ENCODE peak calls at places on chromosomes 16 and 17, in six cellular contexts. G, I, M, D, S and Q are unnamed samples.

GRCh38 chr17:10069301-10069700 is 129.1 kb downstream of the GAS7 start:
- DNase-seq in G (peak), I (no peak), M (no peak), D (peak), S (no peak), Q (no peak)

GRCh38 chr17:35849469-35850348 is 19.0 kb downstream of the HEATR9 start:
- DNase-seq in G (no peak), I (peak), M (no peak), D (peak), S (peak), Q (no peak)

GRCh38 chr17:72706396-72706981 is 386.0 kb downstream of the SLC39A11 start:
- DNase-seq in G (no peak), I (no peak), M (no peak), D (no peak), S (no peak), Q (no peak)

GRCh38 chr16:80391095-80391494 is 149.7 kb upstream of the DYNLRB2 start:
- DNase-seq in G (no peak), I (no peak), M (no peak), D (no peak), S (no peak), Q (no peak)

GRCh38 chr17:22266231-22266630 is 573.9 kb downstream of the KCNJ18 start:
- DNase-seq in G (no peak), I (no peak), M (no peak), D (no peak), S (no peak), Q (no peak)

GRCh38 chr16:87076950-87077749 is 240.0 kb downstream of the C16orf95 start:
- DNase-seq in G (no peak), I (peak), M (peak), D (no peak), S (peak), Q (peak)

GRCh38 chr17:80468222-80468621 is 8.2 kb downstream of the NPTX1 start:
- DNase-seq in G (no peak), I (no peak), M (no peak), D (no peak), S (no peak), Q (no peak)

GRCh38 chr17:3681565-3681964 is 13.0 kb downstream of the EMC6 start:
- DNase-seq in G (no peak), I (no peak), M (no peak), D (no peak), S (no peak), Q (no peak)

GRCh38 chr17:53319947-53320346 is 502.8 kb upstream of the KIF2B start:
- DNase-seq in G (no peak), I (no peak), M (no peak), D (no peak), S (no peak), Q (no peak)

GRCh38 chr16:11111891-11112634 is 143.9 kb downstream of the SOCS1 start:
- DNase-seq in G (no peak), I (no peak), M (no peak), D (no peak), S (no peak), Q (no peak)

GRCh38 chr16:54487933-54488332 is 201.3 kb upstream of the IRX3 start:
- DNase-seq in G (no peak), I (no peak), M (no peak), D (no peak), S (no peak), Q (no peak)

GRCh38 chr17:79923974-79924638 is 84.9 kb upstream of the CBX4 start:
- DNase-seq in G (no peak), I (peak), M (no peak), D (no peak), S (peak), Q (peak)

GRCh38 chr17:66525338-66525737 is 222.9 kb downstream of the PRKCA start:
- DNase-seq in G (no peak), I (no peak), M (no peak), D (peak), S (no peak), Q (no peak)

GRCh38 chr16:17238285-17239028 is 232.3 kb downstream of the XYLT1 start:
- DNase-seq in G (no peak), I (no peak), M (no peak), D (no peak), S (no peak), Q (no peak)

GRCh38 chr16:56771558-56772279 is 41.8 kb downstream of the NUP93 start:
- DNase-seq in G (no peak), I (no peak), M (no peak), D (no peak), S (no peak), Q (no peak)

GRCh38 chr17:40377832-40378231 is 13.3 kb upstream of the GJD3 start:
- DNase-seq in G (no peak), I (no peak), M (no peak), D (no peak), S (no peak), Q (no peak)

GRCh38 chr16:51924744-51925143 is 622.2 kb downstream of the TOX3 start:
- DNase-seq in G (no peak), I (no peak), M (no peak), D (no peak), S (no peak), Q (no peak)

GRCh38 chr17:27354491-27355081 is 60.7 kb downstream of the WSB1 start:
- DNase-seq in G (no peak), I (no peak), M (no peak), D (no peak), S (peak), Q (no peak)

GRCh38 chr16:30731411-30731810 is 16.8 kb upstream of the PHKG2 start:
- DNase-seq in G (no peak), I (no peak), M (no peak), D (no peak), S (no peak), Q (no peak)

GRCh38 chr16:88381820-88382451 is 823 bp upstream of the ZNF469 start:
- DNase-seq in G (no peak), I (no peak), M (peak), D (no peak), S (no peak), Q (no peak)

GRCh38 chr16:90019201-90019542 is at the start of gene DBNDD1:
- DNase-seq in G (no peak), I (no peak), M (no peak), D (no peak), S (no peak), Q (no peak)

GRCh38 chr17:78748048-78748729 is 33.9 kb downstream of the CYTH1 start:
- DNase-seq in G (no peak), I (peak), M (no peak), D (no peak), S (peak), Q (no peak)
- H3K4me3 ChIP-seq in G (no peak), I (no peak), M (no peak), D (no peak), S (peak), Q (peak)

DNA sequence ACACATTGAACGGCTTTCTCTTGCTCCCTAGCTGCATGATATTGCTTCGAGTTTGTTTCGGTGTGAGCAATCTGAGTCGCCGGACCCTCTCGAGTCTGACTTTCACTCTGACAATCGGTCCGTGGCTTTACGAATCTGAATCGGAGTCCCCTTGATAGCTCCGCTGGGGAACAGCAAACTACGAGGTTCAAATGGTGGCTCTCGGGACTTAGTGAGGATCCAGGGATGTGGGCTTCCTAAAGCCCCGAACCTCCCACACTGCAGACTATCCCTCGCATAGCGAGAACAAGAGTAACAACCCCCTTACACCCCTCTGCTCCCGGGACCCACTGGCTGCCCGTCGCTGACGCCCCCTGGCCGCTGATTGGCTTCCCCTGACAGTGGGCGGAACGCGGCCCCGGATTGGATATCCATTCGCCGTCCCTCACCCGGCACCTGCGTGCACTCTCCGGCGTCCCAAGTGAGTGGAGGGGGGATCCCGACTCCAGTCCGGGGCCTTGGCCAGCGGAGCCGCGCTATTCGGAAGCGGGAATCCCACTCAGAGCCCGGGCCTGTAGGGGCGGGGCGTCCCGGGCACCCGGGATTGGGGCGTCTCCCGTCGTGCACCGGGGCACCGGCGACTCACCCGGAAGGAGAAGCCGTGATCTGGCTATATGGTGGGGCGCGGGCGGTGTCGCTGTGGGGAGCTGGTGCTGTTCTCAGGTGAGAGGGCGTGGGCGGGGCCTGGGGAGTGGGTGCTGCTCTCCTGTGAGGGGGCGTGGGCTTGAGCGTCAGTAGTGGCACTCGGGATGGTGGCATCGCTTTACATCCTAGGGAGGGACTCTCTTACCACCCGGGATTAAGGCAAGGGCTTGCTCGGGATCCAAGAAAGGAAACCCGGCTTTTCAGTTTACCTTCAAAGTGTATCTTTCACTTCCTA is at the start of gene SNX11:
- DNase-seq in G (peak), I (peak), M (peak), D (peak), S (peak), Q (peak)
- TF ChIP-seq POLR2A in G (peak), I (peak), M (peak), D (peak), S (peak), Q (peak)

DNA sequence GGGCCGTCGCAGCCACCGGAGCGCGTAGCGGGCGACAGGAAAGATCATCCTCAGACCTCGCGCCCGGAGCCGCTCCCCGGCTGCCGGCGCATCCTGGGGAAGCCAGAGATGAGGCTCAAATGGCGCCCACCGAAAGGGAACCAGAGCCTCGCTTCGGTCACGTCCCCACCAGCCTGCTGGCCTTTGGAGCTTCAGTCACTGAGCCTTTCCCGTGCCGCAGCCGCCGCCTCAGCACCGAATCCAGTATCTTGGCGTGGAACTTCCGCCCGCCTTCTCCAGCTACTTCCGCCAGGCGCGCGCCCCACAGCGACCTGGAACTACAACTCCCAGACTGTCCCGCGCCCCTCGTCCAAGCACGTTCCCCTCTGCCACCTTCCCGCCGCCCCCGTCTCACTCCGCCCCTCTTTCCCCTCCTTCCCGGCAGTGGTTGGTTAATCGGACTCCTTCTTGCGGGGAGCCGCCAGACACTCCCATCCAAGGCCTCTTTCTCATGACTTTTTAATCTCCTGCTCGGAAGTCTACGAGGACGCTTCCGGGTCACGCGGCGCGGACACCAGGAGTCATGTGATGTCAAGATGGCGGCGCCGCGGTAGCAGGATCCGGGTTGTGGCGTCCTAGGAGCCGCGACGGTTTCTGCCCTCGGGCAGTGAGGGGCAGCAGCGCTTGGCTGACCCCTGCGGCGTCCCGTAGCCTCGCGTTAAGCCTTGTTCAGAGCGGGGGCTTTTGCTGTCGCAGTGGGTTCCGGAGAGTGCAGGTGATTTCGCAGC is at the start of the genes SMCR8 and TOP3A:
- DNase-seq in G (peak), I (peak), M (peak), D (peak), S (peak), Q (peak)
- TF ChIP-seq CTCF in G (no peak), I (peak), M (no peak), D (peak), S (no peak), Q (no peak)

GRCh38 chr17:12977008-12977751 is 40.6 kb downstream of the ELAC2 start:
- DNase-seq in G (no peak), I (no peak), M (no peak), D (no peak), S (no peak), Q (no peak)

GRCh38 chr17:12974319-12974661 is 43.5 kb downstream of the ELAC2 start:
- DNase-seq in G (peak), I (no peak), M (no peak), D (no peak), S (no peak), Q (no peak)

GRCh38 chr17:12967962-12968361 is 49.9 kb downstream of the ELAC2 start:
- DNase-seq in G (no peak), I (no peak), M (no peak), D (no peak), S (no peak), Q (no peak)

GRCh38 chr17:12979255-12979654 is 38.6 kb downstream of the ELAC2 start:
- DNase-seq in G (no peak), I (no peak), M (no peak), D (no peak), S (no peak), Q (no peak)

DNA sequence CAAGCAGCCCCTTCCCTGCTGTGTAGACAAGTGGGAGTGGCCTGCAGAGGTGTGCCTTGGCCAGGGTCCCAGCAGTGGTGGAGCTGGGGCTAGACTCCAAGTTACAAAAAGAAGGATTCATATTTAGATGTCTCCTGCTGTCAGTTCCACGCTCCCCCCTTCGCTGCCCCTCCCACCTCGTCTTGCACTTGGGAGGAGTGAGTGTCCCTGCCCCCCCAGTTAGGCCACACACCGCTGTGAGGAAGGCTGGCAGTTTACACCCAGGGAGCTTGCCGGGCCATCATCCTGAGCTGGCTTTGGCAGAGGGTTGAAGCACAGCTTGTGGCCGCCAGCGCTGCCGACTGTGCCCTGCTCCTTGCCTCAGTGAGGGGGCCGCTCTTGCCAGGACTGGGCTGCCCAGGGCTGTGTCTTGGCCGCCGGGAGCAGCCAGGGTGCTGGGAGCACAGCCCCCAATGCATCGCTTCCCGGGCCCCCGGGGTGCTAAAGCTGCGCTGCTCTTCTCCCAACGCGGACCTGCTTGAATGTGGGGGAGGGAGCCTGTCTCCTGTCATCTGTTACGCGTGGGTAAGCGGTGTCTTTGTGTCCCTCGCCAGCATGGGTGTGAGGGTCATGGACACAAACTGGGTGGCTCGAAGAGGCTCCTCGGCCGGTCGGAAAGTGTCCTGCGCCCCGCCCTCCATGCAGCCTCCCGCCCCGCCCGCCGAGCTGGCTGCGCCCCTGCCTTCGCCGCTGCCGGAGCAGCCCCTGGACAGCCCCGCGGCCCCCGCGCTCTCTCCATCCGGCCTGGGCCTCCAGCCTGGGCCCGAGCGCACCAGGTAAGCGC is 44.1 kb downstream of the ELAC2 start:
- DNase-seq in G (peak), I (no peak), M (no peak), D (no peak), S (no peak), Q (no peak)
- H3K4me3 ChIP-seq in G (peak), I (no peak), M (peak), D (peak), S (no peak), Q (peak)

DNA sequence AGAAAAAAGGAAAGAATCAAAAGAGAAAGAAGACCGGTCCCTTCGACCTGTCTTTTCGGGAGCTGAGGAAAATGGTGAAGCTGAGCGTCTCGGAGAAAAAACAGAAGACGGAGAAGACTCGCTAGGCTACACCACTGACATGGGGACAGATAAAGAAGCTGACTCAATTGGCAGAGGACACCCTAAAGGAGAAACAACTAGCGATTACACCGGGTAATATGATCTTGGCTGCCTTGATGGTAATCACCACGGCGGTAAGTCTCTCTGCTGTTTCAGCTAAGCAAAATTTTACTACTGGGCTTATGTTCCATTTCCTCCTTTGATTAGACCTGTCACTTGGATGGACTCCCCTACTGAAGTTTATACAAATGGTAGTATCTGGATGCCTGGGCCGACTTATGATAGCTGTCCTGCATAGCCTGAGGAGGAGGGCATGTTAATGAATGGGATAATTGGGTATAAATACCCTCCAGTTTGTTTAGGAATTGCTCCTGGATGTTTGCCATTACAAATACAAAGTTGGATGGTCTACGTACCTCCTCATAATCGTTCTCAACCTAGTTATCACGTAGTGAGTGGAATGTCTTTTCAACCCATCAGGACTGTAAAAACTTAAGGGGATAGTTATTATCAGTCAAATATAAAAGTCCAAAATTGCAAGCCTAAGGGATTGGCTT is 24.1 kb downstream of the ALOX15B start:
- DNase-seq in G (no peak), I (no peak), M (no peak), D (no peak), S (no peak), Q (no peak)
- TF ChIP-seq POLR2A in G (no peak), I (no peak), M (no peak), D (no peak), S (no peak), Q (no peak)

GRCh38 chr17:944266-944665 is 35.3 kb downstream of the NXN start:
- DNase-seq in G (no peak), I (no peak), M (no peak), D (no peak), S (peak), Q (no peak)
- TF ChIP-seq CTCF in G (no peak), I (no peak), M (no peak), D (no peak), S (no peak), Q (no peak)

GRCh38 chr16:65336169-65336568 is 214.3 kb upstream of the CDH11 start:
- DNase-seq in G (no peak), I (no peak), M (no peak), D (no peak), S (no peak), Q (no peak)
- H3K4me3 ChIP-seq in G (no peak), I (no peak), M (no peak), D (no peak), S (no peak), Q (no peak)

GRCh38 chr17:21124096-21124495 is 2.7 kb upstream of the DHRS7B start:
- DNase-seq in G (no peak), I (no peak), M (no peak), D (no peak), S (peak), Q (no peak)

GRCh38 chr17:21127508-21128077 is 829 bp downstream of the DHRS7B start:
- DNase-seq in G (no peak), I (no peak), M (no peak), D (no peak), S (peak), Q (no peak)

GRCh38 chr17:21129023-21129681 is 2.4 kb downstream of the DHRS7B start:
- DNase-seq in G (peak), I (no peak), M (no peak), D (peak), S (peak), Q (no peak)

GRCh38 chr17:21125862-21126261 is 902 bp upstream of the DHRS7B start:
- DNase-seq in G (no peak), I (no peak), M (no peak), D (no peak), S (peak), Q (no peak)

GRCh38 chr17:21126645-21127507 is at the start of gene DHRS7B:
- DNase-seq in G (peak), I (peak), M (peak), D (peak), S (peak), Q (peak)
- TF ChIP-seq POLR2A in G (peak), I (peak), M (peak), D (peak), S (peak), Q (peak)

DNA sequence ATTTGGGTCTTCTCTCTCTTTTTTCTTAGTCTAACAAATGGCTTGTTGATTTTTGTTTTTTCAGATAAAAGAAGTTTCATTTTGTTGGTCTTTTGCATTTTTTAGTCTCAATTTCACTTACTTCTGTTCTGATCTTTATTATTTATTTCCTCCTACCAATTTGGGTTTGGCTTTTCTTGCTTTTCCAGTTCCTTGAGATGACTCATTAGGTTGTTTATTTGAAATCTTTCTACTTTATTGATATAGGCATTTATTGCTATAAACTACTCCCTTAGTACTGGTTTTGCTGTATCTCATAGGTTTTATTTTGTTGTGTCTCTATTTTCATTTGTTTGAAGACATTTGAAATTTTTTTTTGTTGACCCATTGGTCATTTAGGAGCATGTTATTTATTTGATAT is 152.2 kb upstream of the MPHOSPH6 start:
- DNase-seq in G (no peak), I (no peak), M (no peak), D (no peak), S (no peak), Q (no peak)
- TF ChIP-seq CTCF in G (no peak), I (no peak), M (no peak), D (no peak), S (no peak), Q (no peak)